ENCODE peak calls at places on chromosome 9, in five cellular contexts. Z, U, D, N and P are unnamed samples.

GRCh38 chr9:122221223-122221811 is 7.4 kb downstream of the LHX6 start:
- DNase-seq in Z (no peak), U (no peak), D (no peak), N (no peak), P (no peak)

GRCh38 chr9:132986586-132986985 is 8.1 kb downstream of the GFI1B start:
- DNase-seq in Z (no peak), U (no peak), D (no peak), N (no peak), P (no peak)

GRCh38 chr9:124511426-124511840 is 4.2 kb upstream of the NR5A1 start:
- DNase-seq in Z (no peak), U (no peak), D (no peak), N (no peak), P (no peak)

GRCh38 chr9:131666779-131667178 is 73.1 kb downstream of the RAPGEF1 start:
- DNase-seq in Z (no peak), U (no peak), D (no peak), N (no peak), P (no peak)

GRCh38 chr9:129932303-129933151 is 97.3 kb downstream of the USP20 start:
- DNase-seq in Z (peak), U (no peak), D (no peak), N (no peak), P (peak)

GRCh38 chr9:35882996-35883395 is 12.8 kb upstream of the OR13J1 start:
- DNase-seq in Z (no peak), U (no peak), D (no peak), N (no peak), P (peak)

GRCh38 chr9:90055226-90055625 is 450.4 kb downstream of the GADD45G start:
- DNase-seq in Z (no peak), U (no peak), D (no peak), N (no peak), P (no peak)

GRCh38 chr9:101477736-101478135 is 42.2 kb upstream of the ALDOB start:
- DNase-seq in Z (no peak), U (no peak), D (no peak), N (no peak), P (no peak)

GRCh38 chr9:20620658-20621552 is 1.4 kb downstream of the MLLT3 start:
- DNase-seq in Z (peak), U (peak), D (peak), N (peak), P (peak)

GRCh38 chr9:110183208-110184145 is 24.5 kb downstream of the C9orf152 start:
- DNase-seq in Z (peak), U (peak), D (peak), N (no peak), P (peak)

GRCh38 chr9:79469164-79469563 is 102.6 kb upstream of the TLE4 start:
- DNase-seq in Z (no peak), U (no peak), D (no peak), N (no peak), P (no peak)

GRCh38 chr9:121199921-121200320 is 1.7 kb downstream of the RAB14 start:
- DNase-seq in Z (no peak), U (no peak), D (no peak), N (no peak), P (no peak)

GRCh38 chr9:99680191-99680590 is 141.5 kb upstream of the NR4A3 start:
- DNase-seq in Z (no peak), U (peak), D (no peak), N (no peak), P (no peak)

GRCh38 chr9:8821910-8822666 is 1022.5 kb upstream of the DMAC1 start:
- DNase-seq in Z (no peak), U (no peak), D (no peak), N (no peak), P (no peak)

GRCh38 chr9:136170291-136170901 is 34.5 kb downstream of the LHX3 start:
- DNase-seq in Z (no peak), U (peak), D (no peak), N (no peak), P (peak)

GRCh38 chr9:135128035-135128670 is 40.7 kb downstream of the OLFM1 start:
- DNase-seq in Z (no peak), U (no peak), D (no peak), N (no peak), P (no peak)
- H3K4me3 ChIP-seq in Z (no peak), U (no peak), D (no peak), N (no peak), P (no peak)

GRCh38 chr9:115117999-115118470 is at the start of gene TNC:
- DNase-seq in Z (peak), U (peak), D (peak), N (peak), P (peak)

GRCh38 chr9:115116620-115117284 is 1.2 kb downstream of the TNC start:
- DNase-seq in Z (no peak), U (no peak), D (no peak), N (no peak), P (no peak)

GRCh38 chr9:115121140-115121710 is 3.3 kb upstream of the TNC start:
- DNase-seq in Z (no peak), U (no peak), D (no peak), N (no peak), P (no peak)

GRCh38 chr9:115115924-115116323 is 2.0 kb downstream of the TNC start:
- DNase-seq in Z (no peak), U (no peak), D (no peak), N (no peak), P (peak)

DNA sequence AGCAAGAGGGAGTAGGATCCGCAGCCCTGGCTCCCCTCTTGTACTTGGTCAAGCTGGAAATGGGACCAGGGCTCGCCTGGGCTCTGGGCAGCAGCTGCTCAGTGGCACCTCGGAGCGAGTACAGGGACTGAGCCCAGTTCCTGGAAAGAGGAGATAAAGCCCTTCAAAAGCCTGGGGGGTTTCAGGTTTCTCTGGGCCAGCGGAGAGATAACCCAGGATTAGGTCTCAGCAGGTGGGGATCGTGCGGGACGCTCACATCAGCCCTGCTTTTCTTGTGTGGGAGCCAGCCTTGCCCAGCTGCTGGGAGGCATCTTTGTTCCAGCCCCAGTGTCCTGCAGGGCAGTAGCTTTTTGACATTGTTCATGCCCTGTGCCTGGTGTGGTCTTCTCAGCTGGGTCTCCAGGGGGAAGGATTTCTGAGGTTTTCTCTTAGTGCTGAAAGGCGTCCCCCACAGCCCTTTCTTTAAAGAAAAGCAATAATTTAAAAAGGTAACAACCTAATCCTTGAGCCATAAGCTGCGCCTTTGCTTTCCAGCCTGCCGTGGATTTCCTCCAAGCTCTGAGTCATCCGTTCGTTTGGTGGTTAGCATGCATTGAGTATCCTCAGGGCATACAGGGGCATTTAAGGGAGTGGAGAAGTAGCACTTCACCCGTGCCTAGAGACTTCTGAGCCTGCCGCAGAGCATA is 657 bp upstream of the TNC start:
- DNase-seq in Z (peak), U (peak), D (peak), N (peak), P (peak)
- H3K4me3 ChIP-seq in Z (peak), U (peak), D (peak), N (peak), P (peak)

GRCh38 chr9:118689280-118689679 is 680.0 kb downstream of the BRINP1 start:
- DNase-seq in Z (no peak), U (no peak), D (no peak), N (no peak), P (no peak)

DNA sequence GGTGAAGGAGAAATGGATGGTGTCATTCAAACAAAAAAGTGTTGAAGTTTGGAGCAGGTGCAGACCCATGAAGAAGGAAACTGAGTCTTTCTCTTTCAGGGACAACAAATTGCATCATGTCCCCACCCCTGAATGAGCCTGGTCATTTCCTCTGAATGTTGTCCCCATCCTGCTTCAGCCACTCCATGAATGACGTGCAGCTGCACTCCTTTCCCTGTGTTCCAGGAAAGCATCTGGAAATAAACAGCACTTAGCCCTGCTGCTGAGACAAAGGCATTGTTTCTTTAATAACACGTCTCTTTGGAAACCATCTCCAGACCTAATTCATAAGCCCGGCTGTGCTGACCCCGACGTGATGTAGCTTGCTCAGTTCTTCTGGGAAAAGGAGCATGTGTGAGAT is 682.3 kb downstream of the BRINP1 start:
- DNase-seq in Z (no peak), U (no peak), D (no peak), N (no peak), P (no peak)
- H3K4me3 ChIP-seq in Z (no peak), U (no peak), D (no peak), N (no peak), P (no peak)

GRCh38 chr9:87148391-87149237 is 201.3 kb upstream of the GAS1 start:
- DNase-seq in Z (peak), U (peak), D (peak), N (peak), P (peak)
- H3K4me3 ChIP-seq in Z (peak), U (peak), D (peak), N (peak), P (peak)